ENCODE peak calls at places on chromosomes 12 and 14, in five cellular contexts. D, Y, Q, L and C are unnamed samples.

GRCh38 chr12:94047781-94048567 is 100.4 kb upstream of the PLXNC1 start:
- DNase-seq in D (no peak), Y (no peak), Q (no peak), L (no peak), C (no peak)

GRCh38 chr14:50018236-50019210 is 97.8 kb downstream of the VCPKMT start:
- DNase-seq in D (peak), Y (peak), Q (peak), L (peak), C (no peak)

GRCh38 chr12:120870415-120870814 is 33.7 kb downstream of the SPPL3 start:
- DNase-seq in D (no peak), Y (no peak), Q (no peak), L (no peak), C (no peak)

GRCh38 chr14:58722433-58722832 is 84.7 kb downstream of the DACT1 start:
- DNase-seq in D (no peak), Y (no peak), Q (no peak), L (no peak), C (no peak)

GRCh38 chr12:16165506-16165905 is 112.0 kb downstream of the SLC15A5 start:
- DNase-seq in D (peak), Y (peak), Q (no peak), L (peak), C (peak)

GRCh38 chr12:97380440-97380839 is 82.2 kb upstream of the RMST start:
- DNase-seq in D (no peak), Y (no peak), Q (no peak), L (no peak), C (no peak)

GRCh38 chr12:75814856-75815754 is 216.5 kb downstream of the PHLDA1 start:
- DNase-seq in D (peak), Y (peak), Q (no peak), L (peak), C (no peak)

GRCh38 chr14:103555559-103556337 is 6.7 kb downstream of the BAG5 start:
- DNase-seq in D (no peak), Y (no peak), Q (peak), L (no peak), C (no peak)

GRCh38 chr12:9736931-9737705 is 4.2 kb upstream of the CLECL1 start:
- DNase-seq in D (no peak), Y (no peak), Q (no peak), L (no peak), C (no peak)

GRCh38 chr14:38992067-38992835 is 110.8 kb downstream of the SEC23A start:
- DNase-seq in D (no peak), Y (no peak), Q (no peak), L (no peak), C (no peak)

GRCh38 chr14:22099942-22100763 is 426.5 kb upstream of the OR4E1 start:
- DNase-seq in D (peak), Y (peak), Q (no peak), L (peak), C (no peak)

GRCh38 chr14:105473677-105474477 is 744 bp upstream of the CRIP2 start:
- DNase-seq in D (peak), Y (peak), Q (peak), L (peak), C (no peak)

GRCh38 chr12:112524676-112525425 is 106.1 kb downstream of the PTPN11 start:
- DNase-seq in D (peak), Y (peak), Q (no peak), L (peak), C (no peak)

GRCh38 chr12:18108611-18109010 is 18.6 kb upstream of the RERGL start:
- DNase-seq in D (no peak), Y (no peak), Q (no peak), L (no peak), C (no peak)

GRCh38 chr12:93582351-93582750 is 9.9 kb downstream of the SOCS2 start:
- DNase-seq in D (no peak), Y (no peak), Q (no peak), L (no peak), C (no peak)

GRCh38 chr12:106601031-106601430 is 18.2 kb downstream of the RFX4 start:
- DNase-seq in D (no peak), Y (no peak), Q (no peak), L (no peak), C (no peak)

GRCh38 chr14:28577711-28578131 is 188.9 kb upstream of the FOXG1 start:
- DNase-seq in D (no peak), Y (peak), Q (no peak), L (peak), C (no peak)

GRCh38 chr12:43893670-43894069 is 57.8 kb downstream of the TMEM117 start:
- DNase-seq in D (peak), Y (peak), Q (no peak), L (no peak), C (no peak)

DNA sequence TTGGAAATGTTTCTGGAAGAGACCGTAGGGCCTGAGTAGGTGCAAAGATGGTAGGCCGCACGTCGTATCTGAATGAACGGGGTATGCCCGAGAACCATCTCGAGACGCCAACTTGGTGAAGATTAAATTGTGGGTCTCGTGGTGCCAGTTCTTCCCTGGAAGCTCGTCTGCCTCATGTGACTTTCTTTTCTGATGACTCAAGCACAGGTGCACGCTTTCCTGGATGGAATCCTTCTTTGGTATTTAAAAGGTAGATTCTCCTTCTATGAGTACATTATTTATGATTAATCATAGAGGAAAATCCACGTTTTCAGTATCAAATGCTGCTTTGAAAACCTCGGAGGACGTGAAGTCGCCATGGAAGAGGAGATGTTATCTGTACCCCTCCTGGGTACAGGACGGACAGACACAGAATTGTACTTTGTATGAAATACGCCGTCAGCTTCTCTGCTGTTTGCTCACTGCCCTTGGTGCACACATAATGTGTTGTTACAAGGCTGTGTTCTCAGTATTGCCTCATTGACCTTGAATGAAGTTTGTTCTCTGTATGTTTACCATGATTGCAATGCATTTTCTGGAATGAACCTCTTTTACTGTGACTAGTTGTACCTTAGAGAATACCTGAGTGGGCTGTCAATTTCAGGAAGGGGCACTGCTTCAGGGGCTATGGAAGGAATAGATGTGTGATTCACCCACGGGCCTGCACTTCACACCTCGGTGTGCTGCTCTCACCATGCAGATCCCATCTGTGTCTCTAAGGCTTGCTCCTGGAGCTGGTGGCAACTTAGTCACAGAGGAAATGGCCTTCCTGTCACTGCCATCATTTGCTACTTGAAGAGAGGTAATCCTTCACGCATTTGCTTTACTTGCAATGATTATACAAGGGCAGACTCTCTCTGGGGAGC is 137.3 kb upstream of the RTL1 start:
- DNase-seq in D (no peak), Y (no peak), Q (no peak), L (no peak), C (no peak)
- H3K4me3 ChIP-seq in D (no peak), Y (no peak), Q (no peak), L (no peak), C (no peak)

GRCh38 chr12:49904601-49905000 is 901 bp upstream of the FAIM2 start:
- DNase-seq in D (no peak), Y (no peak), Q (no peak), L (no peak), C (no peak)
- H3K4me3 ChIP-seq in D (no peak), Y (no peak), Q (no peak), L (no peak), C (no peak)

GRCh38 chr14:75717729-75718128 is 56.7 kb downstream of the TTLL5 start:
- DNase-seq in D (no peak), Y (no peak), Q (no peak), L (no peak), C (no peak)

GRCh38 chr14:75711796-75712211 is 50.8 kb downstream of the TTLL5 start:
- DNase-seq in D (peak), Y (peak), Q (peak), L (peak), C (no peak)

GRCh38 chr14:75718199-75718598 is 57.2 kb downstream of the TTLL5 start:
- DNase-seq in D (no peak), Y (no peak), Q (no peak), L (no peak), C (no peak)

GRCh38 chr14:75715926-75716780 is 55.1 kb downstream of the TTLL5 start:
- DNase-seq in D (peak), Y (peak), Q (no peak), L (peak), C (no peak)

DNA sequence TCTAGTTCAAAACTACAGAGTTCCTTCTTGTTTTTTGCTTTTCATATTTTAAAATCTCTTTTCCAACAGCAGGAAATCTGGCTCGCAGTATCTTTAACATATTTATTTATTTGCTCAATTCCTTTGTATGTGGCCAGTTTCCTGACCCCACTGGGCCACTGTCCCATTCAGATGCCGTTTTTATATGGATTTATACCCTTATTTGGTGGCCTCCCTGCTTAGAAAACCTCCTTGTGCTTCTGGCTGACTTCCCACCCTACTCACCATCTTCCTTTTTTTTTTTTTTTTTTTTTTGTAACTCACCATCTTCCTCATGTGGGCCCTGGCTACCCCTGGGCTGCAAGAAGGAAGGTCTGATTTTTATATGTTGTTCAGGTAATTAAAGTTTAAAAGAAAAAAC is 53.9 kb downstream of the TTLL5 start:
- DNase-seq in D (peak), Y (no peak), Q (no peak), L (no peak), C (no peak)
- H3K4me3 ChIP-seq in D (no peak), Y (no peak), Q (no peak), L (no peak), C (no peak)

DNA sequence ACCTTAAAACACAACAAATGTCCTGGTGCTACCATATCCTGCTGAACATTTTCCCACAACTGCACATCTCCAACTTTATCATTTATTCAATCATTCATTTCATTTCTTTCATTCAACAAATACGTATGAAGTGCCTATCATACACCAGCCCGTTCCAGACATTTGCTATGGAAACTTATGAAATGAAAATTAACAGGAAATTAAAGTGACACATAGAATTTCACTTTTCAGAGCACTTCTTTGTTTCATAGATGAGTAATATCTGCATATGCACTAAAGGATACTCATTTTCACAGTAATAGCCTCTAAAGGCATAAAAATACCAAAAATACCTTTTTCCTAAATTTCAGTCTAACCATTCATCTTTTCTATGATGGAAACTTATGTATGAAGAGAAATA is 12.6 kb downstream of the CNIH1 start:
- DNase-seq in D (no peak), Y (no peak), Q (no peak), L (no peak), C (no peak)
- H3K4me3 ChIP-seq in D (no peak), Y (no peak), Q (no peak), L (no peak), C (no peak)

GRCh38 chr14:55514819-55515470 is 65.1 kb upstream of the KTN1 start:
- DNase-seq in D (peak), Y (peak), Q (no peak), L (no peak), C (no peak)
- H3K4me3 ChIP-seq in D (no peak), Y (no peak), Q (no peak), L (no peak), C (no peak)

GRCh38 chr12:132152921-132153321 is 8.7 kb downstream of the NOC4L start:
- DNase-seq in D (no peak), Y (no peak), Q (peak), L (no peak), C (no peak)

GRCh38 chr12:132152411-132152821 is 8.2 kb downstream of the NOC4L start:
- DNase-seq in D (no peak), Y (no peak), Q (peak), L (no peak), C (no peak)

GRCh38 chr12:132154341-132154761 is 10.1 kb downstream of the NOC4L start:
- DNase-seq in D (no peak), Y (no peak), Q (peak), L (no peak), C (no peak)

GRCh38 chr12:132154941-132155770 is 10.9 kb downstream of the NOC4L start:
- DNase-seq in D (peak), Y (no peak), Q (no peak), L (peak), C (no peak)

DNA sequence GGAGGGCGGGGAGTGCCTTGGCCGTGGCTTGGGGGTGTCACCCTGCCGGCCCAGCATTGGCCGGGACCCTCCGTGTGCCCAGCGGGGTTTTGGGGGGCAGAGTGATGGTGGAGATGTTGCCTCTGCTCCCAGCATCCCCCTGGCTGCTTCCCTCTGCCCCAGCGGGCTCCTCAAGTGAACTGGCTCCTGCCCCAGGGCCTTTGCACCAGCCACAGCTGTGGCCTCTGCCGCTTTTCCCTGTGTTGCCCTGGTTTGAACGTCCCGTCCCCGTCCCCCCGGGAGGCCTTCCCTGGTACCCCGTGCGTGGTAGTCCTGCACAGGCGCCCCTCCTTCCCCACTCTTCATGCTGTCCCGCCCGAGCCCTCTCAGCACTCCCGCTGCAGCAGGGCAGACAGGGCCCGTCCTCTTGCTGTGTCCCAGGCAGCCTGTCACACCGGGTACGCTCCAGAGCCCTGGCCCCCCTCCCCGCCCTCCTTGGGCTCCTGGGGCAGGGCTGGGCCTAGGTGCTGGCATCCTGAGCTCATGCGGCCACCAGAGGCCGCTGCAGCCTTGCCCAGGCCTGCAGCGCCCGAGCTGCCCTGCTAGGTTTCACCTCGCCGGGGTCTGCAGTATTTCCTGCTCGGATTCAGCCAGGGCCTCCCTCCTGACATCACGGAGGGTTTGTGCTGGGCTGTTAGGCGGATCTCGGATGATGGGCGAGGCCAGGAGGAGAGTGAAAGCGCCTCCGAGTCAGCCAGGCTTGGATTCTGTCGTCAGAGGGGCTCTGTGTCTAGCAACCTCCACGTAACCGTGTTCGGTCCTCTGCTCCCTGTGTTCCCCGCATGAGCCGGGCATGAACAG is 9.5 kb downstream of the NOC4L start:
- DNase-seq in D (peak), Y (peak), Q (peak), L (peak), C (peak)
- H3K4me3 ChIP-seq in D (no peak), Y (no peak), Q (no peak), L (no peak), C (no peak)

DNA sequence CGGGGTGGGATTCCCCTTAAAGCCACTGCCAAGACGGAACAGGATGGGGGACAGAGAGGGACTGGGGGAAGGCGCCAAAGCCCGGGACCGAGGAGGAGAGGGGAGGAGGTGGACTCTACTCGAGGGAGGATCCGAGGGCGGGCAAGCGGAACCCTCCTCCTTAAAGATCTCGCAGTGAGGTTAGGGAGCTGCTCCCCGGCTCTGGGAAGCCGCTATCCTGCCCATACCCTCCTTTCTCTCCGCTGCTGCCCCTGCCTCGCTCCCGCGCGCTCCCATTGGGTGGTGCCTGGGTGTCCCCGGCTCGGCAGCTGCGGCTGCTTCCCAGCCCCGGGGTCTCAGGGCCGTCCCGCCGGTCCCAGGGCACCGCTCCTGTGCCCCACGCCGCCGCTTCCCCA is 16.4 kb downstream of the KRT18 start:
- DNase-seq in D (no peak), Y (no peak), Q (no peak), L (no peak), C (no peak)
- H3K4me3 ChIP-seq in D (peak), Y (peak), Q (peak), L (no peak), C (no peak)

DNA sequence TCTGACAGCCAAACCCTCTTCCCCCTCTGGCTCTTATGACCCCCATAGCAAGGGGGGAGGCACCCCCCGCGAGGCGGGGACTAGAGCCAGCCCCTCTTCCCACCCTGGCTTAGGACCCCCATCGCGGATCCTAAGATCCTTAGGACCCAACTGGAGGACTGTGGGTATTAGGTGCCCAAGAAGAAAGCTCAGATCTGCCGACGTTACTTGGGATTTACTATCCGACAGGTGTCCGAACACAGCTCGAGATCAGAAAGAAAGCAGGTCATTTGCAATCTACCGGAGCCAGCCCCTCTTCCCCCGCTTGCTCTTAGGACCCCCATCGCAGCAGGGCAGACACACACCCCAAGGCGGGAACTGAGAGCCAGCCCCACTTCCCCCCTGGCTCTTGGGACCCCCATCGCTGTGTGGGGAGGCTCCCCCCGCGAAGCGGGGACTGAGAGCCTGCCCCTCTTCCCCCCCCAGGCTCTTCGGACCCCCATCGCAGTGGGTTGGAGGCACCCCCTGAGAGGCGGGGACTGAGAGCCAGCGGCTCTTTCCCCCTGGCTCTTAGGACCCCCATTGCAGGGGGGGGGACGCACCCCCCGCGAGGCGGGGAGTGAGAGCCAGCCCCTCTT is 46.8 kb downstream of the DDX11 start:
- DNase-seq in D (no peak), Y (no peak), Q (no peak), L (no peak), C (no peak)
- H3K4me3 ChIP-seq in D (no peak), Y (no peak), Q (no peak), L (no peak), C (no peak)

GRCh38 chr12:110600254-110600653 is 13.7 kb upstream of the TCTN1 start:
- DNase-seq in D (peak), Y (peak), Q (no peak), L (peak), C (peak)

GRCh38 chr12:110606253-110606611 is 7.7 kb upstream of the TCTN1 start:
- DNase-seq in D (no peak), Y (no peak), Q (no peak), L (no peak), C (no peak)
- H3K4me3 ChIP-seq in D (no peak), Y (no peak), Q (no peak), L (no peak), C (no peak)

DNA sequence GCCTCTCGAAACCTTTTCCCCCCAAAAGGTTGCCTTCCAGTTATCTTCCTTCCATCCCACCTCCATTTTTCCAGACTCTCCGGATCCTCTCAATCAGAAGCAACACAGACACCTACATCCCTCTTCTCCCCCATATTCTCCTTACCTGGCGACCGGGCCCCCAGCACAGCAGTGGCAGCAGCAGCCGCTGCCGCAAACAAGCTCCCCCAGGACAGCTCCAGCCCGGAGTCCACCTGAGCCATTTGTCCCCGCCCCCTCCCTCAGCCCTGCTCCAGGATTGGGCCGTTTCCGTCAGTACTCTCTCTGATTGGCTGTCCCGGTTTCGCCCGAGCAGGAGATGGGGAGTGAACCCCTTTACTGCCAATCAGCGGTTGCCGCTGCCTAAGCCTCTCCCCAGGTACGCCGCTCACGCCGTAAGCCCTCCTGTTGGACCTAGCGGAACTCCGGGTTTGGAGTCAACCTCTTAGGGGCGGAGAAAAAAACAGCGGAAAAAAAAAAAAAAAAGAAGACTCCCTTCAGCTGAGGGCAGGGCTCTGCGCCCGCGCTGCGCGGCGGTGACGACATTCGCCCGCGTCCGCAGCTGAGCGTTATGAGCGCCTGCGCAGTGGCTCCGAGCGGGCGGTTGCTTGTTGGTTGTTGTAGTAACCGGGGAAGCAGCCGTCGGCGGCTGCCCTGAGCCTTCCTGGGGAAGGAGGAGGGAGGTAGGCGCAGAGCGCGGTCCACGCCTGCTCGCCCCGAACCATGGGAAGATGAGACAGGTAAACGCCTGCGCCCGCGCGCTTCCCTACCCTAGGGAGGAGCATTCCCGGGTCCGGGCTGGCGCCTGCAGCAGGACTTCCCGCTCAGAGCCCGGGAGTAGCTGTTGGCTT is at the start of the genes ERG28 and TTLL5:
- DNase-seq in D (peak), Y (peak), Q (peak), L (peak), C (peak)
- H3K4me3 ChIP-seq in D (peak), Y (peak), Q (peak), L (peak), C (peak)